ENCODE peak calls at places on chromosome 11, in seven cellular contexts. T is Caco-2; C is stimulated activated CD4-positive, alpha-beta T cell treated with anti-CD3 and anti-CD28 coated beads, TNF-alpha, amount 100 ng/mL, for 24 hours; D is ecto neural progenitor cell; R is germinal center; U is GM23338; B is EH. Q is an unnamed sample.

GRCh38 chr11:29159552-29160465 is 857.0 kb downstream of the KCNA4 start:
- DNase-seq in T (peak; percentile 71), C (no peak), D (peak; percentile 64), R (no peak), U (peak; percentile 84), B (peak; percentile 86), Q (peak; percentile 64)

GRCh38 chr11:67642148-67642475 is 2.5 kb upstream of the TBX10 start:
- DNase-seq in T (no peak), C (no peak), D (no peak), R (no peak), U (no peak), B (no peak), Q (no peak)

GRCh38 chr11:107757661-107758060 is 45.8 kb upstream of the SLN start:
- DNase-seq in T (no peak), C (no peak), D (no peak), R (no peak), U (peak; percentile 37), B (no peak), Q (no peak)

GRCh38 chr11:65301491-65302329 is 13.0 kb upstream of the CDC42EP2 start:
- DNase-seq in T (peak; percentile 77), C (no peak), D (peak; percentile 86), R (no peak), U (peak; percentile 79), B (peak; percentile 36), Q (peak; percentile 71)

GRCh38 chr11:1041936-1042608 is 5.6 kb upstream of the MUC6 start:
- DNase-seq in T (peak; percentile 56), C (no peak), D (no peak), R (no peak), U (no peak), B (no peak), Q (no peak)

GRCh38 chr11:65588199-65589054 is 7.2 kb downstream of the KCNK7 start:
- DNase-seq in T (peak; percentile 72), C (peak; percentile 79), D (no peak), R (peak; percentile 86), U (peak; percentile 88), B (peak; percentile 59), Q (peak; percentile 80)

GRCh38 chr11:37812281-37812880 is 1214.3 kb upstream of the RAG2 start:
- DNase-seq in T (no peak), C (no peak), D (no peak), R (no peak), U (peak; percentile 1), B (no peak), Q (no peak)

GRCh38 chr11:66020618-66021357 is 5.5 kb downstream of the CATSPER1 start:
- DNase-seq in T (no peak), C (no peak), D (no peak), R (no peak), U (no peak), B (peak; percentile 91), Q (no peak)

Q was measured in WTC11.